ENCODE peak calls at places on chromosome 16, in nine cellular contexts. X is cardiac fibroblast; M is MM.1S; O is psoas muscle; C is CD8-positive, alpha-beta T cell; U is left ventricle myocardium inferior; E is neural crest cell; Y is lung; N is stomach. D is an unnamed sample.

GRCh38 chr16:11783319-11784047 is 13.6 kb downstream of the ZC3H7A start:
- DNase-seq in N (no peak), C (peak), Y (no peak), X (peak), U (no peak), M (peak), O (no peak), E (no peak), D (no peak)

GRCh38 chr16:31460582-31461002 is 1.3 kb downstream of the ARMC5 start:
- DNase-seq in C (no peak), M (peak), N (no peak), Y (no peak), E (no peak), U (no peak), O (peak), X (peak), D (no peak)

GRCh38 chr16:49588729-49589384 is 215.3 kb downstream of the C16orf78 start:
- DNase-seq in N (peak), C (no peak), E (no peak), X (peak), O (no peak), Y (no peak), M (no peak), U (no peak), D (no peak)

GRCh38 chr16:66976746-66977145 is 11.6 kb upstream of the CES4A start:
- DNase-seq in M (no peak), E (no peak), X (no peak), U (no peak), Y (no peak), O (no peak), C (no peak), N (no peak), D (no peak)

GRCh38 chr16:20136446-20136968 is 62.8 kb upstream of the GPR139 start:
- DNase-seq in O (no peak), N (no peak), E (no peak), M (no peak), C (no peak), U (no peak), X (no peak), Y (no peak), D (no peak)

GRCh38 chr16:361872-362701 is 8.3 kb downstream of the MRPL28 start:
- DNase-seq in Y (peak), O (peak), E (peak), U (peak), N (peak), X (peak), M (peak), C (peak), D (peak)

GRCh38 chr16:88705746-88706287 is 391 bp downstream of the RNF166 start:
- DNase-seq in X (no peak), Y (no peak), C (no peak), M (no peak), N (no peak), U (no peak), O (no peak), E (no peak), D (no peak)

GRCh38 chr16:11914759-11915643 is 755 bp downstream of the GSPT1 start:
- DNase-seq in M (peak), C (peak), O (peak), X (peak), Y (peak), E (peak), N (peak), U (peak), D (peak)

GRCh38 chr16:81863630-81864352 is 84.7 kb downstream of the PLCG2 start:
- DNase-seq in Y (no peak), C (no peak), O (no peak), M (peak), N (no peak), U (no peak), E (no peak), X (no peak), D (no peak)

GRCh38 chr16:31248344-31248743 is 11.4 kb upstream of the ITGAM start:
- DNase-seq in O (no peak), X (no peak), C (no peak), N (no peak), U (no peak), M (no peak), Y (no peak), E (no peak), D (no peak)

GRCh38 chr16:83717814-83718213 is 90.0 kb upstream of the HSBP1 start:
- DNase-seq in E (no peak), O (no peak), M (no peak), Y (no peak), X (peak), U (no peak), C (no peak), N (no peak), D (peak)

GRCh38 chr16:11256657-11257130 is 690 bp upstream of the SOCS1 start:
- DNase-seq in Y (peak), O (peak), E (no peak), X (peak), M (no peak), N (peak), C (no peak), U (peak), D (peak)

GRCh38 chr16:71917900-71918299 is 22.6 kb downstream of the IST1 start:
- DNase-seq in O (no peak), Y (no peak), M (no peak), E (no peak), X (peak), C (no peak), N (no peak), U (no peak), D (no peak)

GRCh38 chr16:71482569-71482968 is 6.6 kb downstream of the ZNF19 start:
- DNase-seq in O (no peak), E (no peak), M (no peak), X (no peak), C (no peak), N (no peak), Y (no peak), U (no peak), D (no peak)

GRCh38 chr16:13852827-13853226 is 67.1 kb upstream of the ERCC4 start:
- DNase-seq in E (no peak), N (no peak), O (no peak), U (no peak), X (no peak), Y (no peak), C (no peak), M (no peak), D (no peak)

GRCh38 chr16:29678691-29679267 is at the start of gene QPRT:
- DNase-seq in Y (no peak), E (peak), N (no peak), O (no peak), U (peak), C (no peak), X (peak), M (no peak), D (peak)

GRCh38 chr16:26959416-26960009 is 107.2 kb upstream of the C16orf82 start:
- DNase-seq in N (no peak), Y (no peak), U (no peak), X (no peak), M (no peak), O (no peak), C (no peak), E (no peak), D (no peak)

GRCh38 chr16:68091604-68092261 is 6.6 kb downstream of the NFATC3 start:
- DNase-seq in M (no peak), Y (no peak), N (no peak), U (no peak), E (no peak), O (no peak), X (peak), C (no peak), D (no peak)

GRCh38 chr16:25692307-25692706 is 548 bp downstream of the HS3ST4 start:
- DNase-seq in M (no peak), X (no peak), Y (no peak), E (no peak), O (no peak), C (no peak), N (peak), U (no peak), D (peak)

GRCh38 chr16:69017036-69017783 is 88.2 kb upstream of the HAS3 start:
- DNase-seq in M (no peak), O (no peak), E (no peak), N (no peak), C (no peak), Y (no peak), U (no peak), X (peak), D (no peak)

GRCh38 chr16:68074850-68075249 is 10.3 kb upstream of the NFATC3 start:
- DNase-seq in C (peak), O (no peak), M (peak), X (no peak), U (no peak), N (peak), Y (no peak), E (no peak), D (no peak)

GRCh38 chr16:48609453-48610023 is 442 bp downstream of the N4BP1 start:
- DNase-seq in X (peak), Y (peak), U (peak), N (peak), C (peak), M (peak), O (peak), E (no peak), D (peak)

GRCh38 chr16:22161999-22162657 is at the start of gene SDR42E2:
- DNase-seq in Y (no peak), C (peak), X (no peak), N (peak), E (no peak), M (peak), O (no peak), U (no peak), D (no peak)

GRCh38 chr16:31010539-31010938 is at the start of gene STX1B:
- DNase-seq in N (no peak), E (peak), X (no peak), U (no peak), O (no peak), C (peak), M (no peak), Y (no peak), D (no peak)

GRCh38 chr16:16062023-16062932 is 112.9 kb downstream of the ABCC1 start:
- DNase-seq in Y (no peak), C (peak), M (no peak), N (no peak), X (no peak), O (no peak), E (no peak), U (peak), D (no peak)

GRCh38 chr16:46830417-46830901 is 521 bp downstream of the C16orf87 start:
- DNase-seq in U (peak), M (peak), N (peak), E (no peak), Y (no peak), X (peak), C (peak), O (peak), D (peak)

GRCh38 chr16:81469183-81469677 is 24.6 kb downstream of the CMIP start:
- DNase-seq in Y (no peak), N (no peak), O (no peak), E (no peak), M (no peak), C (no peak), U (no peak), X (no peak), D (no peak)

GRCh38 chr16:80167657-80168056 is 373.1 kb upstream of the DYNLRB2 start:
- DNase-seq in X (no peak), Y (no peak), U (no peak), M (no peak), N (no peak), C (no peak), E (no peak), O (no peak), D (no peak)

GRCh38 chr16:8109510-8110369 is 480.6 kb downstream of the TMEM114 start:
- DNase-seq in E (no peak), U (no peak), N (no peak), X (no peak), O (no peak), C (no peak), Y (no peak), M (no peak), D (no peak)

GRCh38 chr16:75296606-75297005 is 45.2 kb upstream of the BCAR1 start:
- DNase-seq in U (peak), M (no peak), E (no peak), Y (no peak), O (no peak), C (no peak), N (no peak), X (peak), D (peak)

GRCh38 chr16:83781-84615 is 6.0 kb downstream of the MPG start:
- DNase-seq in C (no peak), U (no peak), Y (no peak), X (peak), M (no peak), O (no peak), E (no peak), N (no peak), D (no peak)

GRCh38 chr16:12203780-12204351 is 227.3 kb downstream of the SNX29 start:
- DNase-seq in O (no peak), E (no peak), M (no peak), C (no peak), U (no peak), X (no peak), Y (no peak), N (no peak), D (no peak)

GRCh38 chr16:64159986-64160385 is 961.9 kb downstream of the CDH11 start:
- DNase-seq in O (no peak), X (no peak), M (no peak), U (no peak), E (no peak), Y (no peak), N (no peak), C (no peak), D (no peak)

GRCh38 chr16:2230376-2230775 is 5.9 kb upstream of the DNASE1L2 start:
- DNase-seq in E (no peak), U (no peak), Y (no peak), N (no peak), O (no peak), C (no peak), M (no peak), X (no peak), D (no peak)

GRCh38 chr16:90007015-90007414 is 12.2 kb downstream of the DBNDD1 start:
- DNase-seq in M (no peak), C (no peak), N (no peak), O (peak), E (no peak), U (no peak), X (no peak), Y (no peak), D (no peak)

GRCh38 chr16:89013111-89013510 is 36.1 kb upstream of the CBFA2T3 start:
- DNase-seq in M (no peak), C (no peak), Y (no peak), U (no peak), N (no peak), O (no peak), E (no peak), X (no peak), D (no peak)

GRCh38 chr16:47732122-47732805 is 271.1 kb downstream of the PHKB start:
- DNase-seq in U (no peak), Y (no peak), M (no peak), E (no peak), C (no peak), X (peak), N (no peak), O (no peak), D (no peak)

GRCh38 chr16:21982108-21982507 is 18.8 kb downstream of the PDZD9 start:
- DNase-seq in X (no peak), U (no peak), Y (no peak), M (no peak), N (no peak), C (no peak), E (no peak), O (no peak), D (no peak)

GRCh38 chr16:81889896-81890634 is 111.0 kb downstream of the PLCG2 start:
- DNase-seq in X (peak), Y (peak), E (peak), M (peak), C (peak), N (peak), U (no peak), O (no peak), D (peak)

GRCh38 chr16:3591436-3591803 is 14.2 kb upstream of the NLRC3 start:
- DNase-seq in E (no peak), O (no peak), U (no peak), Y (no peak), M (no peak), N (no peak), C (no peak), X (no peak), D (no peak)

GRCh38 chr16:3594316-3595109 is 16.9 kb downstream of the SLX4 start:
- DNase-seq in U (no peak), X (no peak), Y (no peak), M (no peak), O (no peak), N (no peak), C (no peak), E (no peak), D (no peak)

GRCh38 chr16:3591991-3592390 is 14.8 kb upstream of the NLRC3 start:
- DNase-seq in O (no peak), U (no peak), E (no peak), C (no peak), N (no peak), M (no peak), X (no peak), Y (no peak), D (no peak)

GRCh38 chr16:3590736-3591435 is 13.7 kb upstream of the NLRC3 start:
- DNase-seq in E (no peak), Y (peak), X (no peak), M (no peak), N (no peak), U (no peak), O (no peak), C (no peak), D (no peak)

GRCh38 chr16:3592559-3592958 is 15.4 kb upstream of the NLRC3 start:
- DNase-seq in M (no peak), E (no peak), C (no peak), O (no peak), Y (no peak), N (no peak), X (no peak), U (peak), D (no peak)
- TF ChIP-seq CTCF in M (no peak), E (no peak), C (no peak), O (no peak), Y (no peak), N (no peak), X (no peak), U (no peak), D (no peak)

DNA sequence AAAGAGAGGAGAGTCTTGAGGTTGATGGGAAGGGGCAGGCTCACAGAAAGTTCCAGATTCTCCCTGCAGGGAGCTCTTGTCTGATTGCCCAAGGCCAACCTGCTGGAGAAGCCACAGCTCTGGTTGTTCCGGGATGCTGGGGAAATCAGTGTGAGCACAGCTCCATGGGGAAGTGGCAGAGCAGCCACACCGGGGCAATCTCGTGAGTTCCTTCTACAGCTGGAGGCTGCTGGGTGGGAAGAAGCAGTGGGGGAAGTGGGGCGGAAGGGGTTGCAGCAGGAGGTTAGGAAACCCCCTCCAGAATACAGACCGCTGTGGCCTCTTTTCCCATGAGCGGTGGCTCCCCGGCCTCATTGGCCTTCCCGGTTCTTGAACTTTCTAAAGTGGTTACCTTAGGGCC is 34.0 kb downstream of the KIAA0513 start:
- DNase-seq in Y (peak), O (no peak), N (peak), U (peak), C (no peak), X (no peak), E (no peak), M (no peak), D (no peak)
- TF ChIP-seq CTCF in Y (no peak), O (no peak), N (no peak), U (no peak), C (no peak), X (no peak), E (no peak), M (no peak), D (no peak)

DNA sequence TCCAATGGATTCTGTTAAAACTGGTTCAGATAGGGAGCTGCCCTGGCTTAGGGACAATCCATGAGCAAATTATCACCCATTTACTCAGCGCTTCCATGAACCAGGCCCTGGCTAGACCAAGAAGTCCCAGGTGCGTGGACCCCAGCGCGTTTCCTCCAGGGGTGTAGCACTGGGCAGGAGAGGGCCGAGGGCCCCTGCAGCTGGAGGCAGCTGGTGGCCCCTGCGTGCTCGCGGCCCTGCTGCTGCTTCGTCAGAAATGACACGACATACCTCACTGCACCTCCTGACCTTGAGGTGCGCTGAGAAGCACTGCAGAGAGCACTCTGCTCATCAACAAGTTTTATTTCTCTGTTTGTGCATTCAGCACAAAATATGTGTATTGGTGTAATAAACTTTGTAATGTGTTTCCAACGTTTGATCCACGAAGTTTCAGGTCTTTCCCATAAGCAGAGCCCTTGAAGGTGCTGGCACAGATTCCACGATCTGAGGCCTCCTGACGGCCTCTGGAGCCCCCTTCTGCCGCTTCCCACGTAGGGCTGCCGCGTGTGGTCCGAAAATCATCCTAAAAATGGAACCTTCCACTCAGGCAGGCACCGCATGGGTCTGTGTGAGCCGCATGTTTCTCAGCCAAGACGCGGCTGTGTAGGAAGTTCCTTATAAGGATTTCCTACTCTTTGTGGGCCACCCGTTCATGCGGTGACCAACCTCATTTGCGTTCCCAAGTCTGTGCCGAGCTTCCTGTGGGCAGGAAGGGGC is 50.8 kb upstream of the ZCCHC14 start:
- DNase-seq in N (no peak), O (no peak), E (no peak), X (peak), Y (no peak), M (no peak), U (no peak), C (no peak), D (peak)
- TF ChIP-seq CTCF in N (no peak), O (no peak), E (no peak), X (peak), Y (no peak), M (no peak), U (no peak), C (no peak), D (peak)

GRCh38 chr16:53863861-53864260 is 159.9 kb downstream of the FTO start:
- DNase-seq in C (no peak), X (no peak), M (no peak), E (no peak), U (no peak), N (no peak), O (no peak), Y (no peak), D (no peak)

GRCh38 chr16:53864819-53865491 is 161.0 kb downstream of the FTO start:
- DNase-seq in C (no peak), N (no peak), E (no peak), M (no peak), X (peak), O (no peak), Y (no peak), U (no peak), D (no peak)

GRCh38 chr16:53865492-53865863 is 161.5 kb downstream of the FTO start:
- DNase-seq in C (no peak), X (peak), N (no peak), M (no peak), U (no peak), Y (no peak), O (no peak), E (no peak), D (no peak)

GRCh38 chr16:53870831-53871230 is 166.9 kb downstream of the FTO start:
- DNase-seq in Y (no peak), U (no peak), C (no peak), X (no peak), O (no peak), E (no peak), N (no peak), M (no peak), D (no peak)

DNA sequence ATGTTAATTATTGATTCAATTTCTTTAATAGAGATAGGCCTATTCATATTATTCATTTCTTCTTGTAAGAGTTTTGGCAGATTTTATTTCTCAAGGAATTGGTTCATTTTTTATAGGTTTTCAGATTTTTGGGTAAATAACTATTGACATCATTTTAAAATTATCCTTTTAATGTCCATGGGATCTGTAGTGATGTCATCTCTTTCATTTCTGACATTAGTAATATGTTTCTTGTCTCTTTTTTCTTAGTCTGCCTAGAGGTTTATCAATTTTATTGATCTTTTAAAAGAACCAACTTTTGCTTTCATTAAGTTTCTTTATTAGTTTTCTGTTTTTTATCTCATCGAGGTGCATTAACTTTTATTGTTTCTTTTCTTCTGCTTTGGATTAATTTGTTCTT is 162.6 kb downstream of the FTO start:
- DNase-seq in E (no peak), O (no peak), M (no peak), C (no peak), N (no peak), U (no peak), X (no peak), Y (no peak), D (no peak)
- TF ChIP-seq CTCF in E (no peak), O (no peak), M (no peak), C (no peak), N (no peak), U (no peak), X (no peak), Y (no peak), D (no peak)

D was measured in heart right ventricle.